ENCODE peak calls at places on chromosome 12, in six cellular contexts. One of them, this sample, is unnamed.

GRCh38 chr12:10358131-10358530 is 31.7 kb downstream of the KLRK1 start:
- DNase-seq in transverse colon: no peak
- DNase-seq in heart left ventricle: no peak
- DNase-seq in endothelial cell: no peak
- DNase-seq in gastrocnemius medialis: no peak
- DNase-seq in AG09319: no peak
- DNase-seq in this sample: no peak

GRCh38 chr12:118359541-118359915 is 13.2 kb downstream of the TAOK3 start:
- DNase-seq in transverse colon: peak; percentile 38
- DNase-seq in heart left ventricle: no peak
- DNase-seq in endothelial cell: no peak
- DNase-seq in gastrocnemius medialis: no peak
- DNase-seq in AG09319: no peak
- DNase-seq in this sample: no peak

GRCh38 chr12:115129727-115130126 is 445.8 kb upstream of the TBX3 start:
- DNase-seq in transverse colon: no peak
- DNase-seq in heart left ventricle: no peak
- DNase-seq in endothelial cell: no peak
- DNase-seq in gastrocnemius medialis: no peak
- DNase-seq in AG09319: no peak
- DNase-seq in this sample: no peak

GRCh38 chr12:51821423-51822260 is 26.9 kb downstream of the FIGNL2 start:
- DNase-seq in transverse colon: no peak
- DNase-seq in heart left ventricle: no peak
- DNase-seq in endothelial cell: no peak
- DNase-seq in gastrocnemius medialis: no peak
- DNase-seq in AG09319: no peak
- DNase-seq in this sample: no peak

GRCh38 chr12:130183585-130184370 is 21.5 kb downstream of the FZD10 start:
- DNase-seq in transverse colon: no peak
- DNase-seq in heart left ventricle: no peak
- DNase-seq in endothelial cell: no peak
- DNase-seq in gastrocnemius medialis: no peak
- DNase-seq in AG09319: no peak
- DNase-seq in this sample: no peak

GRCh38 chr12:12553208-12553785 is 9.4 kb downstream of the DUSP16 start:
- DNase-seq in transverse colon: no peak
- DNase-seq in heart left ventricle: no peak
- DNase-seq in endothelial cell: no peak
- DNase-seq in gastrocnemius medialis: no peak
- DNase-seq in AG09319: no peak
- DNase-seq in this sample: no peak

GRCh38 chr12:27969901-27970390 is 2.6 kb downstream of the PTHLH start:
- DNase-seq in transverse colon: peak; percentile 37
- DNase-seq in heart left ventricle: peak; percentile 45
- DNase-seq in endothelial cell: peak; percentile 57
- DNase-seq in gastrocnemius medialis: no peak
- DNase-seq in AG09319: no peak
- DNase-seq in this sample: peak; percentile 37

GRCh38 chr12:10097521-10097920 is 1.3 kb downstream of the CLEC1A start:
- DNase-seq in transverse colon: no peak
- DNase-seq in heart left ventricle: no peak
- DNase-seq in endothelial cell: no peak
- DNase-seq in gastrocnemius medialis: no peak
- DNase-seq in AG09319: no peak
- DNase-seq in this sample: no peak

GRCh38 chr12:101957251-101957650 is 79.9 kb downstream of the DRAM1 start:
- DNase-seq in transverse colon: no peak
- DNase-seq in heart left ventricle: no peak
- DNase-seq in endothelial cell: no peak
- DNase-seq in gastrocnemius medialis: no peak
- DNase-seq in AG09319: peak; percentile 76
- DNase-seq in this sample: no peak

GRCh38 chr12:123268850-123269249 is 2.8 kb downstream of the CDK2AP1 start:
- DNase-seq in transverse colon: no peak
- DNase-seq in heart left ventricle: no peak
- DNase-seq in endothelial cell: no peak
- DNase-seq in gastrocnemius medialis: no peak
- DNase-seq in AG09319: no peak
- DNase-seq in this sample: no peak

GRCh38 chr12:75670175-75670574 is 158.8 kb upstream of the KRR1 start:
- DNase-seq in transverse colon: no peak
- DNase-seq in heart left ventricle: no peak
- DNase-seq in endothelial cell: no peak
- DNase-seq in gastrocnemius medialis: no peak
- DNase-seq in AG09319: no peak
- DNase-seq in this sample: no peak

GRCh38 chr12:102879144-102879763 is 37.8 kb downstream of the PAH start:
- DNase-seq in transverse colon: no peak
- DNase-seq in heart left ventricle: no peak
- DNase-seq in endothelial cell: peak; percentile 18
- DNase-seq in gastrocnemius medialis: peak; percentile 45
- DNase-seq in AG09319: peak; percentile 15
- DNase-seq in this sample: peak; percentile 29

GRCh38 chr12:113049976-113050742 is 6.4 kb upstream of the DTX1 start:
- DNase-seq in transverse colon: peak; percentile 33
- DNase-seq in heart left ventricle: no peak
- DNase-seq in endothelial cell: peak; percentile 49
- DNase-seq in gastrocnemius medialis: no peak
- DNase-seq in AG09319: no peak
- DNase-seq in this sample: peak; percentile 14

GRCh38 chr12:91406920-91407341 is 224.3 kb upstream of the DCN start:
- DNase-seq in transverse colon: peak; percentile 10
- DNase-seq in heart left ventricle: no peak
- DNase-seq in endothelial cell: no peak
- DNase-seq in gastrocnemius medialis: no peak
- DNase-seq in AG09319: no peak
- DNase-seq in this sample: no peak

GRCh38 chr12:104641862-104642261 is 185.1 kb downstream of the CHST11 start:
- DNase-seq in transverse colon: peak; percentile 35
- DNase-seq in heart left ventricle: no peak
- DNase-seq in endothelial cell: no peak
- DNase-seq in gastrocnemius medialis: no peak
- DNase-seq in AG09319: no peak
- DNase-seq in this sample: no peak

GRCh38 chr12:14961466-14962155 is at the start of gene ARHGDIB:
- DNase-seq in transverse colon: peak; percentile 58
- DNase-seq in heart left ventricle: peak; percentile 49
- DNase-seq in endothelial cell: no peak
- DNase-seq in gastrocnemius medialis: peak; percentile 25
- DNase-seq in AG09319: no peak
- DNase-seq in this sample: no peak

GRCh38 chr12:79689477-79690155 is 1.1 kb downstream of the PAWR start:
- DNase-seq in transverse colon: peak; percentile 48
- DNase-seq in heart left ventricle: peak; percentile 44
- DNase-seq in endothelial cell: peak; percentile 55
- DNase-seq in gastrocnemius medialis: no peak
- DNase-seq in AG09319: no peak
- DNase-seq in this sample: peak; percentile 36

GRCh38 chr12:68106160-68106559 is 53.4 kb downstream of the IFNG start:
- DNase-seq in transverse colon: no peak
- DNase-seq in heart left ventricle: no peak
- DNase-seq in endothelial cell: no peak
- DNase-seq in gastrocnemius medialis: no peak
- DNase-seq in AG09319: no peak
- DNase-seq in this sample: no peak

GRCh38 chr12:68240975-68241374 is 12.4 kb downstream of the IL22 start:
- DNase-seq in transverse colon: peak; percentile 29
- DNase-seq in heart left ventricle: no peak
- DNase-seq in endothelial cell: no peak
- DNase-seq in gastrocnemius medialis: no peak
- DNase-seq in AG09319: no peak
- DNase-seq in this sample: no peak

GRCh38 chr12:66627988-66628317 is 50.9 kb downstream of the GRIP1 start:
- DNase-seq in transverse colon: no peak
- DNase-seq in heart left ventricle: no peak
- DNase-seq in endothelial cell: no peak
- DNase-seq in gastrocnemius medialis: no peak
- DNase-seq in AG09319: no peak
- DNase-seq in this sample: no peak

GRCh38 chr12:92466391-92467305 is 236.1 kb upstream of the PLEKHG7 start:
- DNase-seq in transverse colon: peak; percentile 53
- DNase-seq in heart left ventricle: no peak
- DNase-seq in endothelial cell: no peak
- DNase-seq in gastrocnemius medialis: peak; percentile 65
- DNase-seq in AG09319: no peak
- DNase-seq in this sample: no peak

GRCh38 chr12:12079291-12079690 is 8.6 kb downstream of the BCL2L14 start:
- DNase-seq in transverse colon: no peak
- DNase-seq in heart left ventricle: no peak
- DNase-seq in endothelial cell: no peak
- DNase-seq in gastrocnemius medialis: no peak
- DNase-seq in AG09319: no peak
- DNase-seq in this sample: no peak

GRCh38 chr12:62832027-62832426 is 102.9 kb downstream of the PPM1H start:
- DNase-seq in transverse colon: no peak
- DNase-seq in heart left ventricle: no peak
- DNase-seq in endothelial cell: no peak
- DNase-seq in gastrocnemius medialis: no peak
- DNase-seq in AG09319: no peak
- DNase-seq in this sample: no peak

GRCh38 chr12:71626768-71627167 is 36.9 kb downstream of the ZFC3H1 start:
- DNase-seq in transverse colon: no peak
- DNase-seq in heart left ventricle: no peak
- DNase-seq in endothelial cell: no peak
- DNase-seq in gastrocnemius medialis: no peak
- DNase-seq in AG09319: no peak
- DNase-seq in this sample: no peak

GRCh38 chr12:95261109-95261508 is 43.5 kb downstream of the VEZT start:
- DNase-seq in transverse colon: no peak
- DNase-seq in heart left ventricle: no peak
- DNase-seq in endothelial cell: no peak
- DNase-seq in gastrocnemius medialis: no peak
- DNase-seq in AG09319: no peak
- DNase-seq in this sample: no peak

GRCh38 chr12:11998944-11999315 is 71.8 kb upstream of the BCL2L14 start:
- DNase-seq in transverse colon: no peak
- DNase-seq in heart left ventricle: no peak
- DNase-seq in endothelial cell: no peak
- DNase-seq in gastrocnemius medialis: no peak
- DNase-seq in AG09319: no peak
- DNase-seq in this sample: no peak

GRCh38 chr12:39613525-39613924 is 6.1 kb downstream of the ABCD2 start:
- DNase-seq in transverse colon: no peak
- DNase-seq in heart left ventricle: no peak
- DNase-seq in endothelial cell: no peak
- DNase-seq in gastrocnemius medialis: no peak
- DNase-seq in AG09319: no peak
- DNase-seq in this sample: no peak

GRCh38 chr12:104303538-104304151 is at the start of gene EID3:
- DNase-seq in transverse colon: peak; percentile 88
- DNase-seq in heart left ventricle: peak; percentile 92
- DNase-seq in endothelial cell: peak; percentile 84
- DNase-seq in gastrocnemius medialis: peak; percentile 82
- DNase-seq in AG09319: peak; percentile 54
- DNase-seq in this sample: peak; percentile 55

GRCh38 chr12:101040936-101041335 is 169.1 kb downstream of the SLC5A8 start:
- DNase-seq in transverse colon: no peak
- DNase-seq in heart left ventricle: no peak
- DNase-seq in endothelial cell: no peak
- DNase-seq in gastrocnemius medialis: no peak
- DNase-seq in AG09319: no peak
- DNase-seq in this sample: no peak

GRCh38 chr12:56410768-56411167 is 38.5 kb downstream of the TIMELESS start:
- DNase-seq in transverse colon: no peak
- DNase-seq in heart left ventricle: no peak
- DNase-seq in endothelial cell: no peak
- DNase-seq in gastrocnemius medialis: no peak
- DNase-seq in AG09319: no peak
- DNase-seq in this sample: no peak
- TF ChIP-seq CTCF in transverse colon: no peak
- TF ChIP-seq CTCF in heart left ventricle: no peak
- TF ChIP-seq CTCF in endothelial cell: no peak
- TF ChIP-seq CTCF in gastrocnemius medialis: no peak
- TF ChIP-seq CTCF in AG09319: no peak
- TF ChIP-seq CTCF in this sample: no peak

GRCh38 chr12:42039146-42039545 is 105.5 kb downstream of the GXYLT1 start:
- DNase-seq in transverse colon: no peak
- DNase-seq in heart left ventricle: no peak
- DNase-seq in endothelial cell: no peak
- DNase-seq in gastrocnemius medialis: peak; percentile 17
- DNase-seq in AG09319: no peak
- DNase-seq in this sample: no peak
- TF ChIP-seq CTCF in transverse colon: no peak
- TF ChIP-seq CTCF in heart left ventricle: no peak
- TF ChIP-seq CTCF in endothelial cell: no peak
- TF ChIP-seq CTCF in gastrocnemius medialis: no peak
- TF ChIP-seq CTCF in AG09319: no peak
- TF ChIP-seq CTCF in this sample: no peak

DNA sequence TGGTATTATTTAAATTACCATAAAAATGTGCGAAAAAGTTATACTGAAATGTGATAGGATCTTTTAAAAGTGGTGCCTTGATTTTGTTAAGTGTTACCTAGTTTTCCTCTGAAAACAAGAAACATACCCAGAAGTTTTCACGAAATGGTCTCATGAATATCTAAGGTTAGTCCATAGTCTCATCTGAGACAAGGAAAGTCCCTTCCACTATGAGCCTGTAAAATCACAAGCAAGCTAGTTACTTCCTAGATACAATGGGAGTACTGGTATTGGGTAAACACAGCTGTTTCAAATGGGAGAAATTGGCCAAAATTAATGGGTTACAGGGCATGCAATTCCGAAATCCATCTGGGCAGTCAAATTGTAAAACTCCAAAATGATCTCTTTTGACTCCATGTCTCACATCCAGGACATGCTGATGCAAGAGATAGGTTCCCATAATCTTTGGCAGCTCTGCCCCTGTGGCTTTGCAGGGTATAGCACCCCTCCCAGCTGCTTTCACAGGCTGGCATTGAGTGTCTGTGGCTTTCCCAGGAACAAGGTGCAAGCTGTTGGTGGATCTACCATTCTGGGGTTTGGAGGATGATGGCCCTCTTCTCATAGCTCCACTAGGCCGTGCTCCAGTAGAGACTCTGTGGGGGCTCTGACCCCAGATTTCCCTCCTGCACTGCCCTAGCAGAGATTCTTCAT is 271.4 kb downstream of the NAV3 start:
- DNase-seq in transverse colon: no peak
- DNase-seq in heart left ventricle: no peak
- DNase-seq in endothelial cell: no peak
- DNase-seq in gastrocnemius medialis: no peak
- DNase-seq in AG09319: no peak
- DNase-seq in this sample: no peak
- TF ChIP-seq CTCF in transverse colon: no peak
- TF ChIP-seq CTCF in heart left ventricle: no peak
- TF ChIP-seq CTCF in endothelial cell: no peak
- TF ChIP-seq CTCF in gastrocnemius medialis: no peak
- TF ChIP-seq CTCF in AG09319: no peak
- TF ChIP-seq CTCF in this sample: peak; percentile 18

GRCh38 chr12:99224237-99224636 is 423.3 kb upstream of the GARIN6 start:
- DNase-seq in transverse colon: no peak
- DNase-seq in heart left ventricle: no peak
- DNase-seq in endothelial cell: no peak
- DNase-seq in gastrocnemius medialis: no peak
- DNase-seq in AG09319: no peak
- DNase-seq in this sample: no peak

DNA sequence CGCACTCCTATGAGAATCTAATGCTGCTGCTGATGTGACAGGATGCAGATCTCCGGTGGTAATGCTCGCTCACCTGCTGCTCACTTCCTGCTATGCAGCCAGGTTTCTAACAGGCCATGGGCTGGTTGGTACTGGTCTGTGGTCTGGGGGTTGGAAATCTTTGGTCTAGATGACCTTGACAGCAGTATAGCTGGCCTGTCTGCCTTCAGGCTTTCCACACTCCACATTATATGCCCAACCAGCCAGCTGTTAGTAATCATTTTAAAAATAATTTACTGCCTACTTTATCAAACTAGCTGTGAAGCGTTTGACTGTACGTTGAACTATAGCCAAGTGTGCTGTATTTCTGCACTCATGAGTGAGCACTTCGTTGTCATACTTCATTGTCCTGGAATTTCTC is 424.0 kb upstream of the GARIN6 start:
- DNase-seq in transverse colon: no peak
- DNase-seq in heart left ventricle: no peak
- DNase-seq in endothelial cell: no peak
- DNase-seq in gastrocnemius medialis: no peak
- DNase-seq in AG09319: no peak
- DNase-seq in this sample: no peak
- TF ChIP-seq CTCF in transverse colon: no peak
- TF ChIP-seq CTCF in heart left ventricle: no peak
- TF ChIP-seq CTCF in endothelial cell: no peak
- TF ChIP-seq CTCF in gastrocnemius medialis: no peak
- TF ChIP-seq CTCF in AG09319: no peak
- TF ChIP-seq CTCF in this sample: no peak